ENCODE peak calls at places on chromosomes 16 and 17, in five cellular contexts. D, V, G, J and K are unnamed samples.

GRCh38 chr16:67257486-67258159 is 8.8 kb downstream of the SLC9A5 start:
- DNase-seq in G (no peak), J (no peak), V (no peak), D (no peak), K (no peak)

GRCh38 chr17:4551796-4552525 is 3.2 kb downstream of the MYBBP1A start:
- DNase-seq in D (peak), G (no peak), V (peak), J (no peak), K (no peak)

GRCh38 chr17:82014432-82014831 is 8.2 kb downstream of the CENPX start:
- DNase-seq in V (no peak), G (no peak), D (peak), J (no peak), K (no peak)

GRCh38 chr17:64217249-64217652 is 45.8 kb downstream of the TEX2 start:
- DNase-seq in D (no peak), J (no peak), V (no peak), G (no peak), K (no peak)

GRCh38 chr16:397135-397661 is at the start of gene NME4:
- DNase-seq in V (no peak), G (no peak), J (no peak), D (peak), K (no peak)

GRCh38 chr16:56970934-56971767 is 9.4 kb downstream of the CETP start:
- DNase-seq in G (no peak), D (no peak), J (no peak), V (no peak), K (no peak)

GRCh38 chr17:66220079-66220835 is 9.0 kb downstream of the APOH start:
- DNase-seq in D (no peak), J (no peak), V (no peak), G (no peak), K (no peak)

GRCh38 chr16:85650864-85651811 is 37.6 kb downstream of the GINS2 start:
- DNase-seq in D (peak), V (no peak), J (no peak), G (no peak), K (no peak)

GRCh38 chr16:79267781-79268180 is 332.8 kb downstream of the MAF start:
- DNase-seq in J (no peak), G (no peak), V (no peak), D (no peak), K (no peak)

GRCh38 chr17:57697891-57698708 is 47.0 kb downstream of the CCDC182 start:
- DNase-seq in J (no peak), V (no peak), D (no peak), G (no peak), K (no peak)

GRCh38 chr16:27405546-27406451 is 3.8 kb downstream of the IL21R start:
- DNase-seq in J (peak), G (no peak), V (no peak), D (no peak), K (peak)

GRCh38 chr17:74924250-74924948 is at the start of gene OTOP2:
- DNase-seq in J (no peak), G (no peak), D (peak), V (no peak), K (no peak)

GRCh38 chr16:89426736-89427525 is 63.4 kb downstream of the ANKRD11 start:
- DNase-seq in J (no peak), V (no peak), G (no peak), D (no peak), K (no peak)

GRCh38 chr17:79087428-79088143 is 13.0 kb downstream of the ENGASE start:
- DNase-seq in G (peak), D (peak), J (peak), V (peak), K (peak)

GRCh38 chr16:1363501-1364041 is 11.8 kb downstream of the GNPTG start:
- DNase-seq in D (peak), V (no peak), G (no peak), J (peak), K (peak)